ENCODE peak calls at places on chromosomes 3 and 15, in ten cellular contexts. C is GM23248; J is CMK; N is right cardiac atrium; Y is activated T-cell treated with anti-CD3 and anti-CD28 coated beads for 1 hour; D is upper lobe of right lung; K is astrocyte of the spinal cord; F is stimulated activated CD8-positive, alpha-beta memory T cell treated with anti-CD3 and anti-CD28 coated beads, Interleukin-4, amount 100 ng/mL, for 24 hours; G is NCI-H1930; L is K562. O is an unnamed sample.
A peak's percentile ranks its signal among the peaks of the same experiment; 100 is the strongest.

GRCh38 chr15:56967336-56967735 is 48.9 kb downstream of the TCF12 start:
- DNase-seq in C (no peak), J (no peak), N (no peak), Y (no peak), D (no peak), K (no peak), F (no peak), G (no peak), L (no peak), O (no peak)

GRCh38 chr3:136838641-136839555 is 20.0 kb downstream of the SLC35G2 start:
- DNase-seq in C (peak; percentile 69), J (no peak), N (no peak), Y (no peak), D (no peak), K (peak; percentile 74), F (no peak), G (no peak), L (peak; percentile 60), O (peak; percentile 37)

GRCh38 chr3:113193298-113193697 is 18.1 kb upstream of the BOC start:
- DNase-seq in C (no peak), J (no peak), N (peak; percentile 28), Y (no peak), D (no peak), K (no peak), F (no peak), G (no peak), L (no peak), O (no peak)

GRCh38 chr15:96038650-96039049 is 291.9 kb upstream of the NR2F2 start:
- DNase-seq in C (peak; percentile 52), J (no peak), N (no peak), Y (no peak), D (no peak), K (no peak), F (no peak), G (no peak), L (peak; percentile 22), O (no peak)

GRCh38 chr3:194270627-194271458 is 80.3 kb downstream of the CPN2 start:
- DNase-seq in C (peak; percentile 63), J (no peak), N (peak; percentile 88), Y (no peak), D (peak; percentile 70), K (peak; percentile 55), F (no peak), G (no peak), L (no peak), O (no peak)

GRCh38 chr3:117919611-117920010 is 1115.0 kb downstream of the IGSF11 start:
- DNase-seq in C (no peak), J (no peak), N (no peak), Y (no peak), D (no peak), K (no peak), F (no peak), G (no peak), L (no peak), O (no peak)

GRCh38 chr15:40150163-40150925 is 10.5 kb upstream of the BUB1B start:
- DNase-seq in C (peak; percentile 59), J (no peak), N (no peak), Y (no peak), D (no peak), K (peak; percentile 63), F (no peak), G (no peak), L (no peak), O (peak; percentile 5)

GRCh38 chr15:52924641-52925040 is 134.5 kb upstream of the ONECUT1 start:
- DNase-seq in C (no peak), J (no peak), N (no peak), Y (no peak), D (no peak), K (no peak), F (no peak), G (no peak), L (no peak), O (no peak)

GRCh38 chr15:81783586-81783985 is 262.2 kb downstream of the MEX3B start:
- DNase-seq in C (no peak), J (no peak), N (no peak), Y (no peak), D (no peak), K (no peak), F (no peak), G (no peak), L (no peak), O (no peak)

GRCh38 chr3:74562528-74563190 is 51.8 kb downstream of the CNTN3 start:
- DNase-seq in C (no peak), J (no peak), N (no peak), Y (no peak), D (no peak), K (no peak), F (no peak), G (no peak), L (no peak), O (peak; percentile 46)

GRCh38 chr3:37713820-37714204 is 147.9 kb upstream of the CTDSPL start:
- DNase-seq in C (no peak), J (no peak), N (no peak), Y (no peak), D (no peak), K (no peak), F (no peak), G (no peak), L (no peak), O (no peak)

GRCh38 chr3:47612178-47612577 is 33.5 kb upstream of the CSPG5 start:
- DNase-seq in C (peak; percentile 80), J (no peak), N (no peak), Y (no peak), D (no peak), K (peak; percentile 82), F (no peak), G (no peak), L (no peak), O (no peak)

GRCh38 chr3:172125963-172126403 is 86.6 kb downstream of the FNDC3B start:
- DNase-seq in C (peak; percentile 86), J (no peak), N (peak; percentile 79), Y (no peak), D (no peak), K (peak; percentile 72), F (no peak), G (no peak), L (no peak), O (no peak)

GRCh38 chr3:193727089-193727488 is 134.1 kb downstream of the OPA1 start:
- DNase-seq in C (no peak), J (no peak), N (no peak), Y (no peak), D (no peak), K (no peak), F (no peak), G (no peak), L (no peak), O (no peak)

GRCh38 chr3:179513867-179514266 is 48.9 kb upstream of the ACTL6A start:
- DNase-seq in C (peak; percentile 29), J (no peak), N (no peak), Y (no peak), D (no peak), K (no peak), F (no peak), G (no peak), L (no peak), O (no peak)

GRCh38 chr3:48575366-48575765 is 11.8 kb upstream of the UCN2 start:
- DNase-seq in C (no peak), J (no peak), N (no peak), Y (no peak), D (no peak), K (no peak), F (no peak), G (no peak), L (no peak), O (no peak)

GRCh38 chr3:124083990-124084389 is 92.1 kb upstream of the ROPN1 start:
- DNase-seq in C (no peak), J (no peak), N (no peak), Y (no peak), D (no peak), K (no peak), F (no peak), G (no peak), L (no peak), O (no peak)

GRCh38 chr3:139016430-139017048 is 4.2 kb downstream of the PRR23B start:
- DNase-seq in C (peak; percentile 2), J (no peak), N (no peak), Y (no peak), D (no peak), K (no peak), F (no peak), G (peak; percentile 12), L (peak; percentile 22), O (no peak)

GRCh38 chr3:170323371-170323770 is 34.1 kb upstream of the SKIL start:
- DNase-seq in C (no peak), J (no peak), N (no peak), Y (no peak), D (no peak), K (peak; percentile 78), F (no peak), G (no peak), L (no peak), O (no peak)

GRCh38 chr15:70142322-70143191 is 44.8 kb upstream of the TLE3 start:
- DNase-seq in C (peak; percentile 59), J (peak; percentile 44), N (peak; percentile 75), Y (no peak), D (peak; percentile 76), K (peak; percentile 72), F (peak; percentile 11), G (no peak), L (no peak), O (peak; percentile 64)

GRCh38 chr15:69893086-69893485 is 204.6 kb downstream of the TLE3 start:
- DNase-seq in C (no peak), J (no peak), N (no peak), Y (no peak), D (no peak), K (no peak), F (no peak), G (no peak), L (no peak), O (no peak)

GRCh38 chr3:149087208-149087607 is 875 bp upstream of the HLTF start:
- DNase-seq in C (no peak), J (no peak), N (peak; percentile 18), Y (no peak), D (no peak), K (no peak), F (no peak), G (no peak), L (no peak), O (no peak)

GRCh38 chr3:49813497-49814174 is at the start of gene UBA7:
- DNase-seq in C (peak; percentile 90), J (no peak), N (peak; percentile 48), Y (no peak), D (no peak), K (peak; percentile 84), F (no peak), G (no peak), L (no peak), O (no peak)

GRCh38 chr3:18098960-18099587 is 326.1 kb downstream of the SATB1 start:
- DNase-seq in C (peak; percentile 99), J (no peak), N (no peak), Y (no peak), D (no peak), K (peak; percentile 90), F (peak; percentile 7), G (no peak), L (no peak), O (no peak)

GRCh38 chr3:64945171-64945684 is 257.4 kb upstream of the ADAMTS9 start:
- DNase-seq in C (no peak), J (no peak), N (no peak), Y (no peak), D (no peak), K (peak; percentile 12), F (no peak), G (no peak), L (peak; percentile 8), O (no peak)

GRCh38 chr3:109772520-109772919 is 435.2 kb upstream of the DPPA4 start:
- DNase-seq in C (peak; percentile 6), J (no peak), N (no peak), Y (no peak), D (no peak), K (no peak), F (no peak), G (no peak), L (no peak), O (no peak)

GRCh38 chr15:66723826-66724731 is 22.0 kb downstream of the SMAD6 start:
- DNase-seq in C (peak; percentile 23), J (no peak), N (no peak), Y (no peak), D (no peak), K (peak; percentile 63), F (no peak), G (no peak), L (peak; percentile 33), O (no peak)

GRCh38 chr15:41980654-41981323 is 8.4 kb upstream of the EHD4 start:
- DNase-seq in C (no peak), J (no peak), N (peak; percentile 42), Y (no peak), D (no peak), K (no peak), F (no peak), G (no peak), L (no peak), O (no peak)

O was measured in NCI-H1417.